ENCODE peak calls at places on chromosomes 6 and 20, in ten cellular contexts. X is right lobe of liver; P is prostate gland; K is CD8-positive, alpha-beta memory T cell; G is H1; T is sigmoid colon; R is dorsolateral prefrontal cortex; H is mesenchymal stem cell; C is body of pancreas; L is pancreas. E is an unnamed sample.

GRCh38 chr6:7201732-7202541 is 94.2 kb downstream of the RREB1 start:
- DNase-seq in P (no peak), T (no peak), C (peak), L (no peak), G (no peak), K (no peak), H (no peak), X (no peak), R (peak), E (peak)

GRCh38 chr6:29792123-29793035 is 35.2 kb upstream of the HLA-G start:
- DNase-seq in P (peak), L (peak), K (peak), X (peak), C (peak), G (no peak), H (no peak), T (peak), R (peak), E (peak)

GRCh38 chr6:166786704-166787293 is 159.7 kb upstream of the RPS6KA2 start:
- DNase-seq in K (peak), P (peak), L (no peak), X (no peak), H (peak), T (no peak), C (peak), R (no peak), G (no peak), E (peak)

GRCh38 chr6:90369651-90370050 is 73.0 kb upstream of the BACH2 start:
- DNase-seq in C (no peak), G (no peak), T (no peak), P (no peak), R (no peak), K (no peak), X (no peak), L (no peak), H (no peak), E (no peak)

GRCh38 chr6:116992546-116992945 is 115.5 kb downstream of the RFX6 start:
- DNase-seq in K (no peak), G (no peak), X (no peak), P (peak), H (no peak), L (no peak), C (no peak), T (no peak), R (no peak), E (no peak)

GRCh38 chr6:127855542-127856159 is 45.2 kb downstream of the THEMIS start:
- DNase-seq in K (peak), C (peak), X (no peak), H (peak), R (no peak), L (no peak), G (no peak), P (no peak), T (no peak), E (peak)

GRCh38 chr6:120056085-120056484 is 706.5 kb upstream of the MAN1A1 start:
- DNase-seq in L (no peak), C (no peak), X (no peak), G (peak), P (no peak), K (no peak), H (no peak), T (no peak), R (no peak), E (peak)

GRCh38 chr6:181049-181654 is 111.1 kb upstream of the DUSP22 start:
- DNase-seq in K (no peak), G (no peak), T (no peak), X (no peak), R (no peak), P (no peak), L (no peak), H (no peak), C (no peak), E (no peak)

GRCh38 chr6:162798546-162798945 is 70.8 kb downstream of the PACRG start:
- DNase-seq in H (no peak), X (no peak), P (no peak), R (no peak), G (no peak), K (no peak), T (no peak), C (no peak), L (no peak), E (no peak)

GRCh38 chr6:136607204-136607931 is 57.1 kb upstream of the MAP7 start:
- DNase-seq in T (no peak), G (no peak), K (no peak), R (no peak), X (no peak), H (no peak), P (peak), C (peak), L (no peak), E (no peak)

GRCh38 chr6:98827295-98828159 is 6.8 kb upstream of the POU3F2 start:
- DNase-seq in L (peak), R (peak), T (no peak), X (no peak), G (no peak), H (no peak), P (no peak), K (no peak), C (no peak), E (no peak)

GRCh38 chr20:9969626-9970025 is 65.2 kb upstream of the ANKEF1 start:
- DNase-seq in L (no peak), P (no peak), X (no peak), H (no peak), T (no peak), R (no peak), K (no peak), G (no peak), C (no peak), E (no peak)

GRCh38 chr6:90494067-90494773 is 92.7 kb downstream of the MAP3K7 start:
- DNase-seq in P (no peak), X (no peak), R (no peak), G (no peak), K (no peak), L (no peak), C (no peak), T (no peak), H (no peak), E (peak)

GRCh38 chr6:52491203-52492069 is 71.3 kb downstream of the EFHC1 start:
- DNase-seq in R (no peak), K (no peak), P (no peak), L (no peak), H (peak), X (no peak), C (no peak), G (no peak), T (no peak), E (no peak)

GRCh38 chr6:125597411-125598253 is 151.8 kb upstream of the HEY2 start:
- DNase-seq in K (no peak), C (peak), P (no peak), H (no peak), T (no peak), R (no peak), L (no peak), X (no peak), G (no peak), E (no peak)

GRCh38 chr20:25212242-25212641 is 16.7 kb downstream of the ENTPD6 start:
- DNase-seq in R (no peak), G (no peak), T (no peak), C (no peak), P (no peak), L (no peak), H (no peak), X (peak), K (no peak), E (no peak)

GRCh38 chr6:123808556-123808955 is 4.9 kb downstream of the NKAIN2 start:
- DNase-seq in R (peak), C (no peak), P (no peak), H (no peak), T (no peak), K (no peak), G (no peak), X (no peak), L (no peak), E (no peak)

GRCh38 chr6:33105386-33105785 is 29.6 kb downstream of the HLA-DPB1 start:
- DNase-seq in K (no peak), X (no peak), R (no peak), H (no peak), P (no peak), L (no peak), G (no peak), T (no peak), C (no peak), E (no peak)

GRCh38 chr6:150587637-150588036 is 12.0 kb upstream of the PLEKHG1 start:
- DNase-seq in H (no peak), R (no peak), G (no peak), L (no peak), K (no peak), C (no peak), T (no peak), X (no peak), P (no peak), E (no peak)

GRCh38 chr6:26311385-26312095 is 53.5 kb upstream of the BTN3A2 start:
- DNase-seq in R (no peak), X (no peak), H (peak), T (no peak), K (peak), P (peak), G (no peak), L (no peak), C (peak), E (no peak)
- H3K27ac ChIP-seq in R (peak), X (peak), H (peak), T (peak), K (peak), P (peak), G (no peak), L (peak), C (peak), E (peak)

DNA sequence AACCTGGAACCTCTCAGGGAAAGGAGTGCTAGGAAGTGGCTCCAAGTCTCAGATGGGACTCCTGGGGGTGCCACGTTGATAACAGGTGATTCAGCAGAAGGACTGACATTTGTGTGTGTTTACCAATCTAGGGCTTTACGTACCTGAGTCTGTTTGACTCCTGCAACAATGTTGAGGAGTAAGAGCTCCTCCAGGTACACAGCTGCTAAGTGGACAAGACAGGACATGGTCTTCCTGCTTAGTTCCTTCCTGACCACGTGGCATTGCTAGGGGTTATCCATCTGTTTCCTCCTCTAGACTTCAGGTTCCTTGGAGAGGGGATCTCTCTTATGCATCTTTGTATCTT is 164.5 kb upstream of the SLC24A3 start:
- DNase-seq in K (no peak), G (no peak), L (no peak), T (no peak), C (no peak), P (peak), H (no peak), R (no peak), X (no peak), E (no peak)
- H3K27ac ChIP-seq in K (no peak), G (no peak), L (no peak), T (no peak), C (no peak), P (peak), H (no peak), R (no peak), X (no peak), E (no peak)

GRCh38 chr20:4898282-4898681 is 103.0 kb downstream of the SLC23A2 start:
- DNase-seq in X (no peak), T (no peak), R (no peak), G (no peak), H (peak), P (no peak), C (peak), L (no peak), K (no peak), E (no peak)
- H3K27ac ChIP-seq in X (no peak), T (no peak), R (peak), G (no peak), H (no peak), P (no peak), C (no peak), L (no peak), K (no peak), E (no peak)

DNA sequence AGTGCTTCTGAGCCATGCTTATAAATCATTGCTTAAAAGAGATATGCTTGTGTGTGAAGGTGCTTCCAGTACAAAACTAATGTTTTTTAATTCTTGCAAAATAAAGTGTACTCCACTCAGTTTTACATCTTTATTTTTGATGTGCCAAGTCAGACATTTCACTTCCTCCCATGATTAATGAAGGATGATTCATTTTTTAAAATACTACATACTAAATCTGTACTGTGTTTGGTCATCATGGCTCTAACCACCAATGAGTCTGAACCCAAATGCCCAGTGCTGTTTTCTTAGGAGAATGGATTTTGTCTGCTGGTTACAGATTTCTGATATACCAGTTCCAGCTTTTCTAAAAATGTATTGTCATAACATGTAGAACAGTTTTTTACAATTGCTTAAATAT is 31.9 kb upstream of the RIN2 start:
- DNase-seq in K (no peak), C (no peak), L (no peak), R (no peak), H (no peak), X (no peak), G (no peak), P (no peak), T (no peak), E (no peak)
- H3K27ac ChIP-seq in K (no peak), C (no peak), L (no peak), R (no peak), H (no peak), X (no peak), G (no peak), P (no peak), T (no peak), E (no peak)

GRCh38 chr6:160227038-160227768 is 31.4 kb downstream of the SLC22A2 start:
- DNase-seq in R (no peak), H (no peak), T (no peak), X (no peak), K (no peak), L (no peak), C (no peak), P (no peak), G (no peak), E (no peak)

GRCh38 chr6:160226118-160226541 is 32.5 kb downstream of the SLC22A2 start:
- DNase-seq in X (no peak), H (no peak), K (no peak), T (no peak), P (no peak), R (no peak), L (no peak), G (no peak), C (no peak), E (no peak)

GRCh38 chr6:160222491-160222890 is 36.1 kb downstream of the SLC22A2 start:
- DNase-seq in C (no peak), T (no peak), G (no peak), R (no peak), X (no peak), H (no peak), K (no peak), L (no peak), P (no peak), E (no peak)

GRCh38 chr6:160221918-160222317 is 36.7 kb downstream of the SLC22A2 start:
- DNase-seq in X (no peak), L (no peak), C (no peak), P (no peak), K (no peak), T (no peak), H (no peak), G (no peak), R (no peak), E (no peak)

DNA sequence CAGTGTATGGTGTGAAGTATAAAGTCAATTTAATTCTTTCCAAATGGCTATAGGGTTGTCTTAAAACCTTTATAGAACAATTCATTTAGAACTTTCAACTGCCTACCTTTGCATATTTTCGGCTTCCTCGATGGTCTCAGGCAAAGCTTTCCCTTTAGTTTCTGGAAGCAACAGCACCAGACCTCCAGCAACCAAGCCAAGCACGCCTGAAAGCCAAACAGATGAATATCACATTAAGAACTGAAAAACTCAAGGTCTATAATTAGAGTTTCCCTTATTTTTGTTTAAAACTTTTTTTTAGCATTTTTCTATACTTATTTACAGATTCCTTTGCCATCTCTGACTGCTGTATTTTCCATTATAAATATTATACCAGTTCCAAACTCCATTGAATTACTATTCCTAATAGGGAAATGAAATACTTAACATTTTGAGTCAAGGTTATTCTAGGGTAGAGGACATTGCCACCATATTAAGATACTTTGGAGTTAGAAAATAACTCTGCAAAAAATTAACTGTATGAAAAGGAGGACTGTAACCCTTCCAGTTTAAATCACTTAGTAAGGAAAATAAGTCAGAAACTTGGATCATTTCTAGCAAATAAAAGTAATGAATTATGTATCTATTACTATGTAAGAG is 33.9 kb downstream of the SLC22A2 start:
- DNase-seq in K (no peak), X (no peak), H (no peak), T (no peak), G (no peak), C (no peak), P (no peak), L (no peak), R (no peak), E (no peak)
- H3K27ac ChIP-seq in K (no peak), X (no peak), H (no peak), T (peak), G (no peak), C (no peak), P (no peak), L (no peak), R (no peak), E (peak)